ENCODE peak calls at places on chromosomes 3 and 15, in nine cellular contexts. J, V, O, H, K, Y, W, X and B are unnamed samples.

GRCh38 chr3:143329567-143330164 is 210.1 kb downstream of the CHST2 start:
- DNase-seq in J (no peak), V (no peak), O (no peak), H (no peak), K (no peak), Y (no peak), W (no peak), X (no peak), B (no peak)

GRCh38 chr15:71296032-71296686 is 180.9 kb downstream of the THSD4 start:
- DNase-seq in J (peak), V (peak), O (no peak), H (no peak), K (peak), Y (peak), W (peak), X (no peak), B (peak)

GRCh38 chr15:41940441-41940857 is 31.9 kb downstream of the EHD4 start:
- DNase-seq in J (peak), V (peak), O (no peak), H (no peak), K (no peak), Y (peak), W (peak), X (no peak), B (no peak)

GRCh38 chr15:29134641-29135071 is 135.0 kb downstream of the NSMCE3 start:
- DNase-seq in J (no peak), V (no peak), O (no peak), H (no peak), K (no peak), Y (no peak), W (no peak), X (no peak), B (no peak)

GRCh38 chr3:40207796-40208195 is 101.7 kb upstream of the EIF1B start:
- DNase-seq in J (no peak), V (no peak), O (no peak), H (no peak), K (no peak), Y (no peak), W (peak), X (no peak), B (no peak)

GRCh38 chr3:65483475-65483874 is 555.2 kb downstream of the MAGI1 start:
- DNase-seq in J (no peak), V (no peak), O (no peak), H (no peak), K (peak), Y (no peak), W (peak), X (peak), B (peak)

GRCh38 chr3:39178553-39178952 is 13.8 kb downstream of the XIRP1 start:
- DNase-seq in J (no peak), V (no peak), O (no peak), H (no peak), K (no peak), Y (no peak), W (no peak), X (peak), B (no peak)

GRCh38 chr3:133452603-133453313 is 52.9 kb downstream of the BFSP2 start:
- DNase-seq in J (no peak), V (no peak), O (no peak), H (no peak), K (no peak), Y (no peak), W (no peak), X (no peak), B (no peak)

GRCh38 chr3:111739241-111739952 is 119.7 kb upstream of the PHLDB2 start:
- DNase-seq in J (peak), V (peak), O (no peak), H (no peak), K (no peak), Y (no peak), W (peak), X (peak), B (peak)

GRCh38 chr15:23013681-23014080 is 25.7 kb downstream of the TUBGCP5 start:
- DNase-seq in J (no peak), V (no peak), O (no peak), H (no peak), K (no peak), Y (no peak), W (no peak), X (no peak), B (no peak)

GRCh38 chr3:143237036-143237688 is 117.6 kb downstream of the CHST2 start:
- DNase-seq in J (no peak), V (no peak), O (no peak), H (no peak), K (no peak), Y (no peak), W (no peak), X (no peak), B (no peak)

GRCh38 chr3:68103811-68104210 is 449.4 kb upstream of the SUCLG2 start:
- DNase-seq in J (no peak), V (no peak), O (no peak), H (no peak), K (no peak), Y (no peak), W (no peak), X (no peak), B (no peak)

GRCh38 chr15:37951999-37952398 is 17.6 kb downstream of the TMCO5A start:
- DNase-seq in J (no peak), V (no peak), O (no peak), H (no peak), K (no peak), Y (no peak), W (no peak), X (no peak), B (no peak)

GRCh38 chr15:45343258-45343860 is 35.0 kb downstream of the GATM start:
- DNase-seq in J (no peak), V (no peak), O (no peak), H (no peak), K (no peak), Y (no peak), W (no peak), X (no peak), B (no peak)

GRCh38 chr15:98433302-98433701 is 215.0 kb upstream of the IGF1R start:
- DNase-seq in J (no peak), V (no peak), O (no peak), H (no peak), K (no peak), Y (no peak), W (no peak), X (no peak), B (no peak)

GRCh38 chr15:47997712-47998111 is 123.1 kb upstream of the SLC24A5 start:
- DNase-seq in J (no peak), V (no peak), O (no peak), H (no peak), K (no peak), Y (no peak), W (no peak), X (no peak), B (no peak)

GRCh38 chr3:50450135-50450911 is 53.1 kb downstream of the CACNA2D2 start:
- DNase-seq in J (no peak), V (no peak), O (no peak), H (no peak), K (no peak), Y (no peak), W (no peak), X (no peak), B (no peak)

GRCh38 chr3:27675287-27675686 is 46.8 kb downstream of the EOMES start:
- DNase-seq in J (no peak), V (peak), O (no peak), H (no peak), K (no peak), Y (no peak), W (no peak), X (no peak), B (no peak)

GRCh38 chr3:146222204-146223046 is 28.5 kb downstream of the PLSCR4 start:
- DNase-seq in J (peak), V (peak), O (no peak), H (no peak), K (no peak), Y (no peak), W (no peak), X (peak), B (peak)

GRCh38 chr3:94101860-94102259 is 39.0 kb downstream of the NSUN3 start:
- DNase-seq in J (peak), V (no peak), O (no peak), H (no peak), K (no peak), Y (peak), W (no peak), X (no peak), B (no peak)

GRCh38 chr3:134369231-134369741 is 5.0 kb downstream of the AMOTL2 start:
- DNase-seq in J (no peak), V (peak), O (no peak), H (no peak), K (no peak), Y (no peak), W (no peak), X (no peak), B (no peak)

GRCh38 chr3:141457624-141458236 is 29.1 kb upstream of the RASA2 start:
- DNase-seq in J (no peak), V (peak), O (no peak), H (no peak), K (no peak), Y (no peak), W (peak), X (no peak), B (no peak)

GRCh38 chr3:24374801-24375200 is 119.8 kb downstream of the THRB start:
- DNase-seq in J (no peak), V (no peak), O (no peak), H (no peak), K (no peak), Y (no peak), W (no peak), X (no peak), B (no peak)

GRCh38 chr3:159082514-159082913 is 280.7 kb downstream of the MFSD1 start:
- DNase-seq in J (no peak), V (peak), O (no peak), H (no peak), K (peak), Y (no peak), W (no peak), X (no peak), B (no peak)

GRCh38 chr3:128317101-128317697 is 149.5 kb downstream of the DNAJB8 start:
- DNase-seq in J (no peak), V (no peak), O (no peak), H (peak), K (no peak), Y (no peak), W (no peak), X (no peak), B (no peak)

GRCh38 chr3:126530171-126531050 is 6.5 kb downstream of the CHST13 start:
- DNase-seq in J (no peak), V (no peak), O (no peak), H (no peak), K (no peak), Y (no peak), W (no peak), X (no peak), B (no peak)

GRCh38 chr15:69861331-69862171 is 236.2 kb downstream of the TLE3 start:
- DNase-seq in J (no peak), V (peak), O (no peak), H (no peak), K (no peak), Y (no peak), W (no peak), X (no peak), B (no peak)

GRCh38 chr3:125647318-125648014 is 52.2 kb upstream of the OSBPL11 start:
- DNase-seq in J (peak), V (no peak), O (no peak), H (no peak), K (no peak), Y (no peak), W (peak), X (no peak), B (peak)

GRCh38 chr3:48119495-48120193 is 68.6 kb downstream of the CDC25A start:
- DNase-seq in J (no peak), V (peak), O (no peak), H (no peak), K (no peak), Y (no peak), W (no peak), X (no peak), B (no peak)

GRCh38 chr15:38197553-38197952 is 55.1 kb upstream of the SPRED1 start:
- DNase-seq in J (no peak), V (no peak), O (no peak), H (no peak), K (no peak), Y (no peak), W (no peak), X (no peak), B (no peak)

GRCh38 chr3:126573492-126574117 is 14.9 kb upstream of the C3orf22 start:
- DNase-seq in J (no peak), V (no peak), O (no peak), H (no peak), K (no peak), Y (no peak), W (peak), X (no peak), B (peak)

GRCh38 chr3:97821413-97821809 is 400 bp upstream of the CRYBG3 start:
- DNase-seq in J (no peak), V (peak), O (no peak), H (peak), K (no peak), Y (no peak), W (no peak), X (no peak), B (peak)

GRCh38 chr3:97820780-97821179 is 1.0 kb upstream of the CRYBG3 start:
- DNase-seq in J (no peak), V (no peak), O (no peak), H (no peak), K (no peak), Y (no peak), W (no peak), X (no peak), B (no peak)

GRCh38 chr3:97823503-97824004 is 1.7 kb downstream of the CRYBG3 start:
- DNase-seq in J (no peak), V (no peak), O (no peak), H (no peak), K (no peak), Y (no peak), W (no peak), X (peak), B (no peak)

GRCh38 chr3:97823081-97823480 is 1.3 kb downstream of the CRYBG3 start:
- DNase-seq in J (no peak), V (no peak), O (no peak), H (no peak), K (no peak), Y (no peak), W (no peak), X (no peak), B (no peak)

GRCh38 chr3:97821810-97822775 is at the start of gene CRYBG3:
- DNase-seq in J (peak), V (peak), O (peak), H (peak), K (no peak), Y (peak), W (peak), X (peak), B (peak)
- TF ChIP-seq CTCF in J (no peak), V (peak), O (no peak), H (peak), K (peak), Y (peak), W (peak), X (no peak), B (peak)

GRCh38 chr3:196991581-196992460 is 23.2 kb upstream of the PIGZ start:
- DNase-seq in J (no peak), V (no peak), O (no peak), H (no peak), K (no peak), Y (no peak), W (no peak), X (no peak), B (no peak)
- TF ChIP-seq CTCF in J (no peak), V (no peak), O (no peak), H (no peak), K (no peak), Y (no peak), W (no peak), X (no peak), B (no peak)

DNA sequence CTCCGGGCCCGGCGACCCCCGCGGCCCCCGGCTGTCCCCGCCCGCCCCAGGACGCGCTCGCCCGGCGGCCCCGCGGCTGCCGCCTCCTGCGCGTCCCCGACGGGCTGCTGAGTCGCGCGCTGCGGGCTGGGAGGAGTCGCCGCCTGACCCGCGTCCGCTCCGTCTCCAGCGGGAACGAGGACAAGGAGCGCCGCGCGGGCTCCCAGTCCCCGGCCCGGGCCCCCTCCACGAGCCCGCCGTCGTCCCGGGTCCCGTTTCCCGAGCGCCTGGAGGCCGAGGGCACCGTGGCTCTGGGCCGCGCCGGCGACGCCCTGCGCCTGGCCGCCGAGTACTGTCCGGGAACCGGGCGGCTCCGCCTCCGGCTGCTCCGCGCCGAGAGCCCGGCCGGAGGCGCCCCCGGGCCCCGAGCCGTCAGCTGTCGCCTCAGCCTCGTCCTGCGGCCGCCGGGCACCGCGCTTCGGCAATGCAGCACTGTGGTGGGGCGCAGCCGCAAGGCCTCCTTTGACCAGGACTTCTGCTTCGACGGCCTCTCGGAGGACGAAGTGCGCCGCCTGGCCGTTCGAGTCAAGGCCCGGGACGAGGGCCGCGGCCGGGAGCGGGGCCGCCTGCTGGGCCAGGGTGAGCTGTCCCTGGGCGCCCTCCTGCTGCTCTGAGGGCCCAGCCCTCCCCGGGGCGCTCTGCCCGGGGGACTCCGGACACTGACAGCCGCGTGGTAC is 1.5 kb downstream of the C2CD4A start:
- DNase-seq in J (no peak), V (no peak), O (peak), H (no peak), K (no peak), Y (no peak), W (no peak), X (peak), B (peak)
- TF ChIP-seq CTCF in J (peak), V (no peak), O (peak), H (peak), K (peak), Y (peak), W (no peak), X (no peak), B (peak)

GRCh38 chr15:87660494-87661129 is 595.9 kb downstream of the NTRK3 start:
- DNase-seq in J (no peak), V (no peak), O (no peak), H (no peak), K (no peak), Y (no peak), W (no peak), X (no peak), B (no peak)
- TF ChIP-seq CTCF in J (no peak), V (no peak), O (no peak), H (no peak), K (no peak), Y (no peak), W (no peak), X (no peak), B (no peak)

DNA sequence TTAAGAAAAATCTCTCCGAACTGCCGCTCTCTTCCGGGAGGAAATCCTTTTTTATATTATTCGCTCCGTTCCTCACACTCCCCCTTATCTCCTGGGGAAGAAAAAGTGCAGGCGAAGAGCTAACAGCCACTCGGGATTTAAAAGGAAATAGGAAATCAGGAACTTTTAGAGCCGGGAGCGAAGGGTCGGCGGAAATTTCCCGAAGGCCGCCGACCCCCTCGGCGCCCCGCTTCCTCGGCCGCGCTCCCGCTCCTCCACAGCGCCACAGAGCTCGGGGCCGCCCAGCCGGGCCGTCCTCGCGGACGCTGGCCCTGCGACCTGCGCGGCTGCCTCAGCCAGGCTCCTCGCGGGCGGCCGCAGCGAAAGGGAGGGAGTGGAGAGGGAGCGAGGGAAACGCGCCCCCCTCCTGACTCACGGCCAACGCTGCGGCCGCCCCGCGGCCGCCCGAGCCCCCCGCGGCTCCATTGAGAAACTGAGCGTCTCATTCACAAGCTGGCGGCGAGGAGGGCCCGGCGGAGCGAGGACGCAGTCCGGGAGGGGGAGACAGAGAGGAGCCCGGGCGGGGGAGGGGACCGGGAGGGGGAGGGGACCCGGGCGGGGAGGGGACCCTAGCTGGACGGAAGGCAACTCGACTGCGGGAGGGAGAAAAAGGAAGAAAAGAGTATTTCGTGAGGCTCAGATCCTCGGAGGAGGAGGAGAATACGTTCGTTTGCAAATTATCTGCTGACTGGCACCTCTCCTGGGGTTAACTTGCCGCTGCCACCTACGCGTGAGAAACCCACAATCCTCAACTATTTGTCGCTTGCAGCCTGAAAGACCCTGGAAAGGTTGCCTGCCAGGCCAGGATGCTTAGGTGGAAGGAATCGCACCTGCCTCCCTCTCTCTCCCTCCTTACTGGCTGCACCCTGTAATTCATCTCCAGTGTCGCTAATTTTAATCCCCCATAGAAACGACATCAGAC is at the start of gene PTPN9:
- DNase-seq in J (peak), V (peak), O (peak), H (peak), K (no peak), Y (no peak), W (no peak), X (peak), B (peak)
- TF ChIP-seq CTCF in J (no peak), V (peak), O (peak), H (peak), K (peak), Y (peak), W (peak), X (peak), B (peak)

GRCh38 chr15:51494411-51495314 is 127.9 kb downstream of the DMXL2 start:
- DNase-seq in J (no peak), V (peak), O (no peak), H (no peak), K (peak), Y (no peak), W (no peak), X (no peak), B (no peak)
- TF ChIP-seq CTCF in J (no peak), V (no peak), O (no peak), H (no peak), K (no peak), Y (no peak), W (no peak), X (no peak), B (no peak)